ENCODE peak calls at places on chromosome 11, in four cellular contexts. Q is K562, O is GM12878, N is HepG2. K is an unnamed sample.

GRCh38 chr11:17077520-17078401 is at the start of gene RPS13:
- DNase-seq in O (peak; percentile 97), Q (peak; percentile 91), N (peak; percentile 97), K (peak; percentile 96)

GRCh38 chr11:118071416-118072030 is 5.4 kb upstream of the TMPRSS4 start:
- DNase-seq in Q (no peak), N (no peak), O (no peak), K (no peak)

GRCh38 chr11:76025817-76026216 is 180.5 kb downstream of the WNT11 start:
- DNase-seq in N (no peak), O (no peak), Q (no peak), K (no peak)

GRCh38 chr11:728901-729491 is 18.3 kb upstream of the TALDO1 start:
- DNase-seq in N (no peak), Q (peak; percentile 6), O (no peak), K (no peak)

GRCh38 chr11:75342231-75342918 is 9.1 kb downstream of the ARRB1 start:
- DNase-seq in Q (no peak), N (no peak), O (no peak), K (no peak)

GRCh38 chr11:107301886-107302285 is 155.7 kb downstream of the CWF19L2 start:
- DNase-seq in Q (no peak), O (no peak), N (no peak), K (no peak)

GRCh38 chr11:79208126-79208525 is 232.7 kb downstream of the TENM4 start:
- DNase-seq in O (peak; percentile 4), Q (no peak), N (no peak), K (no peak)

GRCh38 chr11:33716236-33716635 is 15.6 kb upstream of the C11orf91 start:
- DNase-seq in Q (peak; percentile 27), N (no peak), O (no peak), K (no peak)

GRCh38 chr11:44221486-44221885 is 88.5 kb downstream of the ALX4 start:
- DNase-seq in O (no peak), N (no peak), Q (no peak), K (no peak)

GRCh38 chr11:34234086-34234740 is 123.6 kb downstream of the ABTB2 start:
- DNase-seq in O (peak; percentile 88), Q (peak; percentile 33), N (no peak), K (peak; percentile 57)

GRCh38 chr11:501001-501682 is 5.9 kb downstream of the RNH1 start:
- DNase-seq in O (no peak), Q (no peak), N (no peak), K (no peak)

GRCh38 chr11:113796663-113797259 is 17.2 kb downstream of the CLDN25 start:
- DNase-seq in Q (peak; percentile 57), O (no peak), N (peak; percentile 39), K (no peak)

GRCh38 chr11:17597770-17598169 is 50.7 kb downstream of the OTOG start:
- DNase-seq in N (no peak), Q (no peak), O (no peak), K (no peak)

GRCh38 chr11:10529279-10529678 is 11.7 kb downstream of the RNF141 start:
- DNase-seq in N (no peak), O (no peak), Q (no peak), K (no peak)

GRCh38 chr11:17852246-17852645 is 117.7 kb downstream of the KCNC1 start:
- DNase-seq in O (no peak), Q (no peak), N (no peak), K (no peak)

GRCh38 chr11:123166095-123166559 is 28.9 kb downstream of the CLMP start:
- DNase-seq in Q (peak; percentile 18), N (no peak), O (no peak), K (peak; percentile 80)

GRCh38 chr11:60756307-60757032 is at the start of gene MS4A15:
- DNase-seq in Q (peak; percentile 66), O (no peak), N (peak; percentile 36), K (no peak)

GRCh38 chr11:12540913-12541587 is 133.2 kb upstream of the TEAD1 start:
- DNase-seq in N (no peak), Q (no peak), O (no peak), K (no peak)

GRCh38 chr11:62545437-62546243 is 966 bp downstream of the AHNAK start:
- DNase-seq in O (no peak), N (peak; percentile 86), Q (peak; percentile 87), K (peak; percentile 80)

DNA sequence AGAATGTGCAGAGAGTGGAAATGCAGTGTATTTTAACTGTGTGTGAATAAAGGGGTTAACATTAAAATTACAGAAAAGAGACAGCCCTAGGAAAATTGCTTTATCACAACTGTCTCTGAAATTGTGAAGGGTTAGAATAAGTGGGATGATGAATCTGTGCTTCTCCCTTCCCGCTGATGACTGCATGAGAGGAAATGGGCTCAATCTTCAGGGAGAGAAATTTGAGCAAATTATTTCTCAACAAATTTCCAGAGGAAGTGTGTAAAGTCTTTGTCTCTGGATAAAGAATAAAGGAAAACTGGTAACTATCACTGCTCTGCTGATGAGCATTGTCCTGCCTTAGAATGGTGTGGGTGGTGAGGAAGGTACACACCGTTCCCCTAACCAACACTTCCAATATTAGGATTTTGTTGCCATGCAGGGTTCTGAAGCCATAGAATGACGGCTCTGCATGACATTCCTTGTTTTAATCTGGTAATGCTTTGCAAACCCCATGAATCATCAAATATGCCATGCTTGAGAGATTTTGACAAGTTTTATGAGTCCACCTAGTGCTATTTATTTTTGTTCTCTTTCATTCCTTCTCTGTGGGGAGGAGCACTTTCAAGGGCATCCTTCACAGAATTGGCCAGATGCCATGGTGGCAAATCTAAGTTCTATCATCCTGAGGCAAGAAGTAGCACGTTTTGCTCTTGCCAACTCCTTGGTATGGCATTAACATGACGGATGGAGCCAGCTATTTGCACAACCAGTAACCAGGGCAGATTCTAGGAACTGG is 268.6 kb downstream of the FAM76B start:
- DNase-seq in O (no peak), N (no peak), Q (no peak), K (no peak)
- TF ChIP-seq CREM in O (no peak), N (no peak), Q (no peak), K (no peak)

GRCh38 chr11:70742553-70743291 is 344.4 kb downstream of the CTTN start:
- DNase-seq in Q (peak; percentile 94), N (no peak), O (no peak), K (peak; percentile 85)
- TF ChIP-seq CREM in Q (peak; percentile 60), N (no peak), O (no peak), K (no peak)

DNA sequence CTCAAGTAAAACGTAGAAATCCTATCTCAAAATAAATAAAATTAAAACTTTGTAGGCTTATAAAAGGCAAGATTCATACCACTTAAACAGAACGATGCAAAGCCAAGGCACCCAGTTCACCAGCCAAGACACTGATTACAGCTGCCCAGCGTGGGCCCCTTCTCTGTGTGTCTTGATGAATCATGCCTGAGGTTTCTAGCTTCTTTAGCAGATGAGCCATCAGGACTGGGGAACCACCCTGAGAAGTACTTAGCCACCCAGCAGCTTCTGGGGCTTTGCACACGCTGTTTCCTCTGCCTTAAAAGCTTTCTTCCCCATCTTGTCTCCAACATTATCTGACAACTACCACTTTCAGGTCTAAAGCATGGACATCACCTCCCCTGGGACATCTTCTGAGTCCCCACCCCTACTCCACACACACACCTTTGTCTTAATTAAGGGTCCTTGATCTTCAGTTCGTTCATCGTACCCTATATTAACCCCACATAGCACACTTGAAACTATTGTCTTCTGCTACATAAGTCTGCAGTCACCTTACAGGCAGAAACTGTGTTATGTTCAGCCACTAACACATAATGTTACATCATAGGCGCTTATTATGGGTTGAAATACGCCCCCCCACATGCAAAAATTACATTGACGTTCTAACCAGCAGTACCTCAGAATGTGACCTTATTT is 8.7 kb upstream of the LAYN start:
- DNase-seq in Q (no peak), O (peak; percentile 8), N (no peak), K (no peak)
- TF ChIP-seq CREM in Q (no peak), O (no peak), N (no peak), K (no peak)

DNA sequence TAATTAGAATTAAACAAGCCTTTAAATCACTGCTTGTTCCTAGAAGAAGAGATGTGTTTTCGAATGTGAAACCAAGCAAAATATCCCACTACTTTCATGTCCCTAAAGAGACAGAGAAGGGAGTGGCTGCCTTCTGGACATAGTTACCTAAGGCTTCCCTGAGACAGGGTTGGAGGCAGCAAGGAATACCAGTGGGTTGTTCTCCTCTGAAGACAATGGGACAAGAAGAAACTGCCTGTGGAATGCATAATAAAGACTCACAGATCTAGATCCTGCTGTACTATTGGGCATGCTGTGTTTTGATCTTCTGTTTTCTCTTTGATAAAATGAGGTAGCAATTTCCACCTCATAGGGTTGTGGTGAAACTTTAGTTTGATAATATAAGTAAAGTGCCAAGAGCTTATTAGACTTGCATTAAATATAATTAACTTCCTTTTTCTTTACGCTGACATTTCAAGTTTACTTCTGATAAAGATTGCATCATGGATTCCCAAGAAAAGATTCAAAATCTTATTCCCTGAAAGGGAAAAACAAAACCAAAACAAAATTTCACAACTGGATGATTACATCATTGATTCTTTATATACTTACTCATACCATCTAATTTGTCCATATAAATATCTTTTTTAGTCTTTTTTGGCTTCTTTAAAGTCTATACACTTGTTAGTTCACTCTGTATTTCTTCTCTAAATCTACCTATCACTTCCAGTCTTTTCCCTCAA is 621.2 kb downstream of the ETS1 start:
- DNase-seq in O (no peak), N (no peak), Q (no peak), K (no peak)
- TF ChIP-seq CREM in O (no peak), N (no peak), Q (no peak), K (no peak)

DNA sequence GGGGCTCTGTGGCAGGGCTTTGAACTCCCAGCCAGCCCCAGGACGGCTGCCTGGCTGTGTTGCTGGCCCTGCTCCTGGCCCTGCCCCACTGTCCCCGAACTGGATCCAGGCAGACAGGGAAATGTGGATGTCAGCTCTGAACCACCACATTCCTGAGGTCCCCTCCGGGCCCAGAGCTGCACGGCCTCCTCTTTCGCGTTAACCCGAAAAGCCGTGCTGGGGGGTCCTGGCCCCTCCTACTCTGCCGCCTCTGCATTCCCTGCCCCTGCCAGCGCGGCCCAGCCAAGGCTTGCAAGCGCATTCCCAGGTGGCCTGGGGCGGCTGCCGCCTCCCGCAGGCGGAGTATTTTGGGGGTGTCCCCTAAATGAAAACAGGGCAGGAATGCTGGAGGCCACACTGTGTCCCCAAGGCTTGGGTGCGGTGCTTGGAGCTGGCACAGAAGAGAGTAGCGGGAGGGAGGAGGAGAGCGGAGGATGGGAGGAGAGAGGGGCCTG is 5.4 kb downstream of the LINC01488 start:
- DNase-seq in O (no peak), N (no peak), Q (no peak), K (no peak)
- TF ChIP-seq CREM in O (no peak), N (no peak), Q (no peak), K (no peak)

DNA sequence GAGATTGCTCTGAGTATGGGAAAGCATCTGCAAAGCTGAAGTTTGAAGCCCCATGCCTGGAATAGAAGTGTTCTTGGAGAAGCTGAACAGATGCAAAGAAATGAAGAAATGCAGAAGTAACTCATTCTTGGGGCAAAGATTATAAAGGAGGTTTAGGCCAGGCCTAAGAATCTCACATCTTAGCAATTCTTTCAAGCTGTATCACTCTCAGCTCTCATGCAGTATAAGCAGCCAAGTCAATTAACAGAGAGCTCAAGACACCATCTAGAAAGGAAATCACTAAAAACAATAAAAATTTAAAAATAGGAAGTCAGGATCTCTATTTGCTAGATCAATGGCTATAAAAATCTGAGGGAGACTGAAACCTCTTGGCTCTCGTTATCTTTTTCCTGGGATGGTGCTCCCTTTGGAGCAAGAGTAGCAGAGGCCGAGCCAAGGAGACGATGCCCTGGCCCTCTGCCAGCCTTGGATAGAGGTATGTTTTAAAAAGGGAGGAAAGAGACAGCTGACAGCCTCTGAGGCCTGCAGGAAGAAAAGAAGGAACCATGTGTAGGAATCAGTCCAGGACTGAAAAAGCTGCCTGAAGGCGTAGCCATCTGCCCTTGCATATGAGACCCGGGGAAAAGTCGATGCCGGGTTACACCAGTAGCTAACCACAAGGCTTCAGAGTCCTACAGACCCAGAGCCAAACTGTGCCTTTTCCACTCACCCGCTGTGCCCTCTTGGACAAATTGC is 229.8 kb downstream of the BLID start:
- DNase-seq in N (no peak), O (no peak), Q (no peak), K (no peak)
- TF ChIP-seq CREM in N (no peak), O (no peak), Q (no peak), K (no peak)

K was measured in WTC11.